ENCODE peak calls at places on chromosomes 16 and 17, in six cellular contexts. B is HL-60, A is SK-N-SH, T is GM12878, D is H1, X is K562. V is an unnamed sample.

GRCh38 chr17:17507465-17508011 is 11.3 kb upstream of the RASD1 start:
- DNase-seq in A (no peak), X (no peak), D (no peak), T (no peak), B (no peak), V (no peak)

GRCh38 chr17:38333635-38334295 is 10.0 kb downstream of the GPR179 start:
- DNase-seq in A (peak), B (peak), X (peak), D (peak), T (no peak), V (peak)

GRCh38 chr16:72677662-72678447 is 370.1 kb downstream of the ZFHX3 start:
- DNase-seq in B (no peak), A (no peak), X (no peak), D (no peak), T (no peak), V (peak)

GRCh38 chr16:78444-79145 is 570 bp downstream of the MPG start:
- DNase-seq in B (peak), X (peak), D (no peak), A (no peak), T (no peak), V (no peak)

GRCh38 chr16:70481929-70482536 is 27.6 kb downstream of the FCSK start:
- DNase-seq in A (no peak), D (no peak), B (no peak), X (no peak), T (no peak), V (no peak)

GRCh38 chr17:60393840-60394529 is 2.1 kb upstream of the USP32 start:
- DNase-seq in T (no peak), X (no peak), A (no peak), D (no peak), B (peak), V (no peak)

GRCh38 chr16:29835926-29836325 is 15.7 kb downstream of the MVP start:
- DNase-seq in D (no peak), B (no peak), T (no peak), X (no peak), A (no peak), V (no peak)

GRCh38 chr17:8176197-8176940 is at the start of gene TMEM107:
- DNase-seq in X (peak), B (peak), T (peak), D (peak), A (peak), V (peak)

GRCh38 chr17:79075433-79075805 is 795 bp downstream of the ENGASE start:
- DNase-seq in A (no peak), X (no peak), T (no peak), D (no peak), B (peak), V (no peak)

GRCh38 chr17:45749831-45750335 is 34.2 kb upstream of the CRHR1 start:
- DNase-seq in T (no peak), X (no peak), A (no peak), B (no peak), D (no peak), V (no peak)

GRCh38 chr16:4309833-4310266 is 6.0 kb upstream of the GLIS2 start:
- DNase-seq in B (peak), T (no peak), A (no peak), D (peak), X (no peak), V (peak)

GRCh38 chr16:5428932-5429331 is 331.3 kb upstream of the EEF2KMT start:
- DNase-seq in D (peak), T (no peak), X (no peak), A (no peak), B (no peak), V (peak)

GRCh38 chr17:17043668-17044226 is 1.5 kb downstream of the MPRIP start:
- DNase-seq in T (no peak), D (no peak), A (no peak), X (peak), B (no peak), V (no peak)

GRCh38 chr16:57192720-57193486 is 6.8 kb downstream of the RSPRY1 start:
- DNase-seq in D (no peak), X (no peak), T (no peak), A (no peak), B (no peak), V (peak)

GRCh38 chr16:88010343-88010970 is 59.2 kb downstream of the BANP start:
- DNase-seq in D (no peak), T (no peak), A (no peak), X (no peak), B (no peak), V (no peak)

GRCh38 chr17:78998311-78999055 is 11.1 kb downstream of the CANT1 start:
- DNase-seq in B (no peak), T (no peak), X (no peak), D (no peak), A (peak), V (no peak)

GRCh38 chr16:6804461-6804860 is 528.2 kb upstream of the RBFOX1 start:
- DNase-seq in D (no peak), X (no peak), B (no peak), A (no peak), T (no peak), V (no peak)

GRCh38 chr16:62253926-62254325 is 217.7 kb upstream of the CDH8 start:
- DNase-seq in D (no peak), T (no peak), X (no peak), A (no peak), B (no peak), V (no peak)

GRCh38 chr17:79913896-79914812 is 74.9 kb upstream of the CBX4 start:
- DNase-seq in X (no peak), T (no peak), D (no peak), A (no peak), B (no peak), V (no peak)

GRCh38 chr16:63998-64913 is 8.2 kb downstream of the RHBDF1 start:
- DNase-seq in X (no peak), D (no peak), A (no peak), B (no peak), T (no peak), V (no peak)

GRCh38 chr17:80063815-80064585 is 27.6 kb downstream of the CCDC40 start:
- DNase-seq in D (no peak), X (peak), B (peak), T (no peak), A (no peak), V (peak)

GRCh38 chr16:50666658-50667496 is 14.2 kb downstream of the SNX20 start:
- DNase-seq in D (no peak), T (peak), X (no peak), B (no peak), A (no peak), V (no peak)

GRCh38 chr17:41417576-41418015 is 6.8 kb downstream of the KRT37 start:
- DNase-seq in T (no peak), X (peak), A (peak), D (peak), B (no peak), V (peak)

DNA sequence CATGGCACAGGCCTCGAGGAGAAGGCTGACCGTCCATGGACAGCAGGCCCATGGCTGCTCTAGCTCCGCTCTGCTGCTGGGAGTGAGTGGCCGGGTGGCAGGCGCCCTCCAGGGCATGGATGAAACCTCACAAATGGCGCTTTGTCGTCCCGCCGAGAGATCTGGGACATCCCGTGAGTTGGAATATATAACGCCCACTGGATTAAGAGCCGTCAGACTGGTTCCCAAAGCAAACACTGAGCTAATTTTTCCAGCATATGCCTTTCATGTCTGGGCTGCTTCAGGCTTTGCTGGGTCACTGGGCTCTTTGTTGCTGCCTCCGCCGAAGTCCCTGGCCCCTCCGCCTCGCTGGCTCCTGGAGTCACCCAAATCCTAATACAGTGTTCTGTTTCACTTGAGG is 266.3 kb downstream of the FOXL1 start:
- DNase-seq in X (no peak), A (no peak), D (no peak), T (no peak), B (no peak), V (no peak)
- TF ChIP-seq GABPA in X (no peak), A (no peak), D (no peak), T (no peak), B (no peak), V (no peak)

GRCh38 chr17:73689596-73690275 is 45.5 kb upstream of the SDK2 start:
- DNase-seq in X (no peak), A (no peak), B (no peak), D (no peak), T (no peak), V (no peak)
- TF ChIP-seq GABPA in X (no peak), A (no peak), B (no peak), D (no peak), T (no peak), V (no peak)

GRCh38 chr17:6046431-6046830 is 23.7 kb upstream of the WSCD1 start:
- DNase-seq in X (no peak), B (no peak), T (no peak), A (no peak), D (no peak), V (no peak)

GRCh38 chr17:6048486-6048885 is 21.7 kb upstream of the WSCD1 start:
- DNase-seq in X (no peak), A (no peak), T (no peak), B (no peak), D (no peak), V (no peak)

GRCh38 chr17:6045621-6046357 is 24.4 kb upstream of the WSCD1 start:
- DNase-seq in A (no peak), X (no peak), B (no peak), D (no peak), T (no peak), V (no peak)

GRCh38 chr17:6044261-6044660 is 25.9 kb upstream of the WSCD1 start:
- DNase-seq in A (no peak), D (no peak), T (no peak), B (no peak), X (no peak), V (no peak)

DNA sequence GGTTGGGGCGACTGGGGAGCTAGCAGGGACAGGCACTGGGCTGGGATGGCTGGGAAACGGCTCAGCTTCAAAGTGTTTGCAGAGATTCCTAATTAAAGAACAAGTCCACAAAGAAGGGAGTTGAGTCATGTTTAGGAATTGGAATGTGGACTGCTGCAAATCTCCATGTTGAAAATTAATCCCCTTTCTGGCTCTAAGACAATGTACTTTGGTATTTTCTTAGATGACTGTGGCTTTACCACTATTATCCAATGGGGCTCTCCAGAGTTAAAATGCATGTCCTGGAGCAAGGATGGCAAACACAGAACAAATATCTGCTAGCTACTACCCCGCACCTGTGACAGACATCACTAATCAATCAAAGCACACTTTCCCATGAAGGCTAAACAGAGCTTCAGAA is 22.2 kb upstream of the WSCD1 start:
- DNase-seq in B (no peak), X (no peak), T (no peak), A (no peak), D (no peak), V (no peak)
- TF ChIP-seq GABPA in B (no peak), X (no peak), T (no peak), A (no peak), D (no peak), V (no peak)

DNA sequence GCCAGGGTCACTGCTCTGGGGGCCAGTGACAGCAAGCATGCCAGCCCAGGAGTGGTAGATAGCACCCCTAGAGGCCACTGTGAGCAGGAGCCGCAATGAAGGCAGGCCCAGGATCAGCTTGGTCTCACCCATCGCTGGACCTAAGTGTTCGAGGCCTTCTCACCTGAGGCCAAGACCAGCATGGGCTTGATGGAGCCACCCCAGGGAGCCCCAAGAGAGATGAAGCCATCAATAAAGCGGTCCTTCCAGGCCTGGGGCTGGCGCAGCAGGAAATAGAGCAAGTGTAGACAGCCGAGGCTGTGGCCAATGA is 1.8 kb downstream of the LCAT start:
- DNase-seq in T (no peak), D (peak), A (peak), X (peak), B (peak), V (peak)
- TF ChIP-seq GABPA in T (no peak), D (no peak), A (no peak), X (no peak), B (no peak), V (no peak)

V was measured in HepG2.